ENCODE peak calls at places on chromosomes 16 and 17, in five cellular contexts. J, E, N, O and H are unnamed samples. For H3K4me1, the result is how much of the 10 kb centered on the place peaks cover.

GRCh38 chr16:87160218-87160617 is 157.0 kb downstream of the C16orf95 start:
- DNase-seq in J (no peak), E (peak), N (no peak), O (no peak), H (no peak)

GRCh38 chr17:55607736-55608341 is 96.6 kb upstream of the SMIM36 start:
- DNase-seq in J (no peak), E (no peak), N (no peak), O (peak), H (peak)

GRCh38 chr16:35746963-35747657 is 2287.7 kb downstream of the TP53TG3F start:
- DNase-seq in J (no peak), E (peak), N (no peak), O (no peak), H (peak)

GRCh38 chr17:81601525-81602120 is 35.3 kb downstream of the NPLOC4 start:
- DNase-seq in J (peak), E (peak), N (peak), O (no peak), H (no peak)

GRCh38 chr16:51734220-51734619 is 583.1 kb upstream of the SALL1 start:
- DNase-seq in J (no peak), E (no peak), N (no peak), O (no peak), H (no peak)

GRCh38 chr16:50821586-50821985 is 79.7 kb downstream of the CYLD start:
- DNase-seq in J (no peak), E (no peak), N (no peak), O (no peak), H (no peak)

GRCh38 chr17:75734674-75735294 is 13.5 kb downstream of the ITGB4 start:
- DNase-seq in J (no peak), E (no peak), N (no peak), O (no peak), H (no peak)

GRCh38 chr17:78544876-78545755 is 32.1 kb downstream of the DNAH17 start:
- DNase-seq in J (no peak), E (no peak), N (no peak), O (no peak), H (no peak)

GRCh38 chr17:2705888-2706795 is 5.4 kb downstream of the CLUH start:
- DNase-seq in J (no peak), E (peak), N (no peak), O (no peak), H (no peak)

GRCh38 chr16:81717662-81718189 is 61.4 kb upstream of the PLCG2 start:
- DNase-seq in J (no peak), E (no peak), N (no peak), O (no peak), H (no peak)

GRCh38 chr17:30947796-30948195 is 23.0 kb upstream of the RNF135 start:
- DNase-seq in J (no peak), E (no peak), N (no peak), O (no peak), H (no peak)

GRCh38 chr17:45396496-45397205 is 36.0 kb downstream of the ARHGAP27 start:
- DNase-seq in J (no peak), E (no peak), N (no peak), O (no peak), H (no peak)

GRCh38 chr17:64773836-64774761 is 112.0 kb upstream of the SMURF2 start:
- DNase-seq in J (peak), E (peak), N (peak), O (no peak), H (peak)

DNA sequence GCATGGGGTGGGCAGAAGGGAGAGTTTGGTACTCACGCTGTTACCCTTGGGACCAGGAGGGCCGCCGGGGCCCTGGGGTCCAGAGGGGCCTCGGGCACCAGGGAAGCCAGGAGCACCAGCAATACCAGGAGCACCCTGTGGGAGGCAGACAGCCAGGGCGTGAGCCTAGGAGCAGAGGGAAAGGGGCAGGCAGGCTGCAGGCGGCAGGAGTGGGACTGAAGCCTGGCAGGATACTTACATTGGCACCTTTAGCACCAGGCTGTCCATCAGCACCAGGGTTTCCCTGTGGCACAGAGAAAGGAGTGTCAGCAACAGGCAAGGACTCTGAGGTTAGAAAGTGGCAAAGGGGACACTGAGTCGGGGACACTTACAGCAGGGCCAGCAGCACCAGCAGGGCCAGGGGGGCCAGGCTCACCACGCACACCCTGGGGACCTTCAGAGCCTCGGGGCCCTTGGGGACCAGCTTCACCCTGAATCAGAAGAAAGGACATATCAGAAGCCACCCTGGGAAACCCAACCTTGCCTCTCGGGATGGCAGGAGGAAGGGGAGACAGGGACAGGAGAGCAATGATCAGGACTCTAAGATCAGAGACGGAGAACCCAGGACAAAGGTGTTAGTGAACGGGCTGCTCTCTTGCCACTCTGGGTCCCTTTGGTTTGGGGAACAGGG is 6.1 kb downstream of the COL1A1 start:
- DNase-seq in J (no peak), E (no peak), N (no peak), O (no peak), H (no peak)
- H3K27ac ChIP-seq in J (no peak), E (no peak), N (peak), O (no peak), H (peak)

GRCh38 chr17:57552114-57552601 is 192.9 kb downstream of the CCDC182 start:
- DNase-seq in J (peak), E (no peak), N (peak), O (peak), H (no peak)
- TF ChIP-seq CTCF in J (peak), E (peak), N (peak), O (peak), H (no peak)

GRCh38 chr17:17782425-17783120 is 54.2 kb downstream of the SREBF1 start:
- DNase-seq in J (peak), E (no peak), N (peak), O (peak), H (no peak)
- H3K4me1 ChIP-seq in J (half or more), E (half or more), N (half or more), O (half or more), H (half or more)

DNA sequence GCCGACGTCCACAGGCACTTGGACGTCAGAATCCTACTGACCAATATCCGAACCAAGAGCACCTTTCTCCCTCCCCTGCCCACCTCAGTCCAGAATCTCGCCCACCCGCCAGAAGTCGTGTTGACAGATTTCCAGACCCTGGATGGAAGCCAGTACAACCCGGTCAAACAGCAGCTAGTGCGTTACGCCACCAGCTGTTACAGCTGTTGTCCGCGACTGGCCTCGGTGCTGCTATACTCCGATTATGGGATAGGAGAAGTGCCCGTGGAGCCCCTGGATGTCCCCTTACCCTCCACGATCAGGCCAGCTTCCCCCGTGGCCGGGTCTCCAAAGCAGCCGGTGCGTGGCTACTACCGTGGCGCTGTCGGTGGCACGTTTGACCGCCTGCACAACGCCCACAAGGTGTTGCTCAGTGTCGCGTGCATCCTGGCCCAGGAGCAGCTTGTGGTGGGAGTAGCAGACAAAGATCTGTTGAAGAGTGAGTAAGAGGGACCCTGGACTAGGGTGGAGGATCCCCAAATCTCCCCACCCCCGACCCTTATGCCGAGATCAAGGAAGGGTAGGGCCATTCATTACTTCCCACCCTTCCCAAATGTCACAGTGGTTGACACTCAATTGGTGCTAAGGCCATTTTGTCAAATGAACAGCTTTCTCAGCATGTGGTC is 1.0 kb downstream of the COASY start:
- DNase-seq in J (no peak), E (no peak), N (no peak), O (no peak), H (no peak)
- H3K27ac ChIP-seq in J (peak), E (peak), N (peak), O (peak), H (no peak)

GRCh38 chr16:2883027-2883846 is at the start of gene FLYWCH2:
- DNase-seq in J (peak), E (peak), N (peak), O (peak), H (peak)
- TF ChIP-seq CTCF in J (no peak), E (peak), N (no peak), O (no peak), H (no peak)